ENCODE peak calls at places on chromosomes 6 and 20, in nine cellular contexts. X, V, A, N, Q, T, I, B and Z are unnamed samples.

GRCh38 chr6:145813285-145814034 is 1.1 kb downstream of the FBXO30 start:
- DNase-seq in X (peak; percentile 86), V (peak; percentile 23), A (peak; percentile 72), N (no peak), Q (peak; percentile 51), T (peak; percentile 80), I (no peak), B (peak; percentile 71), Z (no peak)

GRCh38 chr6:115708850-115709249 is 351.8 kb downstream of the FRK start:
- DNase-seq in X (no peak), V (no peak), A (no peak), N (no peak), Q (no peak), T (no peak), I (no peak), B (no peak), Z (no peak)

GRCh38 chr6:11909696-11910132 is 102.4 kb upstream of the HIVEP1 start:
- DNase-seq in X (peak; percentile 87), V (no peak), A (peak; percentile 10), N (no peak), Q (no peak), T (no peak), I (no peak), B (peak; percentile 89), Z (no peak)

GRCh38 chr6:12114055-12114503 is 102.0 kb downstream of the HIVEP1 start:
- DNase-seq in X (no peak), V (no peak), A (no peak), N (no peak), Q (no peak), T (no peak), I (no peak), B (no peak), Z (no peak)

GRCh38 chr6:50333696-50334095 is 284.0 kb upstream of the DEFB112 start:
- DNase-seq in X (no peak), V (no peak), A (no peak), N (no peak), Q (no peak), T (no peak), I (no peak), B (no peak), Z (no peak)

GRCh38 chr6:53065266-53066058 is at the start of gene FBXO9:
- DNase-seq in X (peak; percentile 78), V (peak; percentile 58), A (peak; percentile 54), N (peak; percentile 89), Q (no peak), T (peak; percentile 66), I (no peak), B (peak; percentile 53), Z (peak; percentile 67)

GRCh38 chr20:22791877-22792525 is 207.6 kb upstream of the FOXA2 start:
- DNase-seq in X (no peak), V (no peak), A (peak; percentile 87), N (no peak), Q (no peak), T (no peak), I (no peak), B (no peak), Z (no peak)

GRCh38 chr6:33634203-33634727 is 13.1 kb downstream of the ITPR3 start:
- DNase-seq in X (peak; percentile 32), V (peak; percentile 80), A (no peak), N (peak; percentile 63), Q (no peak), T (peak; percentile 49), I (no peak), B (no peak), Z (no peak)

GRCh38 chr6:33709605-33710295 is 1.8 kb downstream of the UQCC2 start:
- DNase-seq in X (no peak), V (no peak), A (no peak), N (no peak), Q (no peak), T (no peak), I (no peak), B (no peak), Z (no peak)

GRCh38 chr20:21102691-21103311 is 3.4 kb downstream of the LINC00237 start:
- DNase-seq in X (peak; percentile 41), V (no peak), A (no peak), N (peak; percentile 82), Q (no peak), T (no peak), I (no peak), B (no peak), Z (no peak)

GRCh38 chr20:21105429-21106170 is 558 bp downstream of the LINC00237 start:
- DNase-seq in X (no peak), V (no peak), A (no peak), N (peak; percentile 64), Q (no peak), T (no peak), I (no peak), B (no peak), Z (no peak)

GRCh38 chr20:21103582-21104465 is 2.3 kb downstream of the LINC00237 start:
- DNase-seq in X (no peak), V (no peak), A (no peak), N (peak; percentile 52), Q (no peak), T (no peak), I (no peak), B (no peak), Z (no peak)

GRCh38 chr20:21104921-21105320 is 1.2 kb downstream of the LINC00237 start:
- DNase-seq in X (no peak), V (no peak), A (no peak), N (peak; percentile 30), Q (no peak), T (no peak), I (no peak), B (no peak), Z (no peak)

DNA sequence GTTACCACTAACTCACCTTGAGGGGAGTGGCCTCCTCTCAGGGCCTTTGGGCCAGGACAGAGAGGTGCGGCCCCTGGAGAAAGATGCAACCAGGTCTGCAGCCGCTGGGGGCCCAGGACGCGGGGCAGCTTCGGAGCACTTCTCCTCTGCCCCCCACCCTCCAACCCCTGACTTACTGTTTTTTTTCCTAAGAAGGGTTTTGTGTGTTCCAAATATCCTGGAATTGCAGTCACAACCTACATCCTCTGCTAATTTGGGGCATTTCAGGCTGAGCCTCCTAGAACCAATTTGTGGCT is 1.7 kb downstream of the LINC00237 start:
- DNase-seq in X (no peak), V (no peak), A (no peak), N (peak; percentile 24), Q (no peak), T (no peak), I (no peak), B (no peak), Z (no peak)
- H3K4me3 ChIP-seq in X (no peak overlapping the region), V (no peak overlapping the region), A (no peak overlapping the region), N (no peak overlapping the region), Q (no peak overlapping the region), T (no peak overlapping the region), I (no peak overlapping the region), B (no peak overlapping the region), Z (no peak overlapping the region)

GRCh38 chr6:31403283-31403989 is at the start of gene MICA:
- DNase-seq in X (peak; percentile 97), V (peak; percentile 91), A (peak; percentile 94), N (peak; percentile 97), Q (peak; percentile 52), T (peak; percentile 90), I (peak; percentile 79), B (peak; percentile 88), Z (peak; percentile 81)

GRCh38 chr6:31399589-31400466 is 3.6 kb upstream of the MICA start:
- DNase-seq in X (peak; percentile 97), V (peak; percentile 84), A (peak; percentile 90), N (peak; percentile 78), Q (peak; percentile 64), T (peak; percentile 93), I (peak; percentile 80), B (peak; percentile 92), Z (peak; percentile 73)

GRCh38 chr6:31400467-31401289 is 2.7 kb upstream of the MICA start:
- DNase-seq in X (peak; percentile 84), V (peak; percentile 65), A (peak; percentile 65), N (peak; percentile 59), Q (no peak), T (peak; percentile 54), I (peak; percentile 38), B (peak; percentile 53), Z (peak; percentile 72)

GRCh38 chr6:31401403-31401802 is 2.0 kb upstream of the MICA start:
- DNase-seq in X (peak; percentile 82), V (peak; percentile 69), A (peak; percentile 79), N (no peak), Q (no peak), T (peak; percentile 55), I (peak; percentile 62), B (peak; percentile 87), Z (no peak)

GRCh38 chr6:31402324-31403282 is 792 bp upstream of the MICA start:
- DNase-seq in X (peak; percentile 60), V (no peak), A (peak; percentile 35), N (no peak), Q (no peak), T (no peak), I (no peak), B (peak; percentile 39), Z (peak; percentile 56)
- H3K9ac ChIP-seq in X (peak overlapping the region; percentile 96), V (peak overlapping the region; percentile 77), A (peak overlapping the region; percentile 40), N (no peak overlapping the region), Q (peak overlapping the region; percentile 21), T (peak overlapping the region; percentile 42), I (peak overlapping the region; percentile 78), B (peak overlapping the region; percentile 43), Z (peak overlapping the region; percentile 26)

DNA sequence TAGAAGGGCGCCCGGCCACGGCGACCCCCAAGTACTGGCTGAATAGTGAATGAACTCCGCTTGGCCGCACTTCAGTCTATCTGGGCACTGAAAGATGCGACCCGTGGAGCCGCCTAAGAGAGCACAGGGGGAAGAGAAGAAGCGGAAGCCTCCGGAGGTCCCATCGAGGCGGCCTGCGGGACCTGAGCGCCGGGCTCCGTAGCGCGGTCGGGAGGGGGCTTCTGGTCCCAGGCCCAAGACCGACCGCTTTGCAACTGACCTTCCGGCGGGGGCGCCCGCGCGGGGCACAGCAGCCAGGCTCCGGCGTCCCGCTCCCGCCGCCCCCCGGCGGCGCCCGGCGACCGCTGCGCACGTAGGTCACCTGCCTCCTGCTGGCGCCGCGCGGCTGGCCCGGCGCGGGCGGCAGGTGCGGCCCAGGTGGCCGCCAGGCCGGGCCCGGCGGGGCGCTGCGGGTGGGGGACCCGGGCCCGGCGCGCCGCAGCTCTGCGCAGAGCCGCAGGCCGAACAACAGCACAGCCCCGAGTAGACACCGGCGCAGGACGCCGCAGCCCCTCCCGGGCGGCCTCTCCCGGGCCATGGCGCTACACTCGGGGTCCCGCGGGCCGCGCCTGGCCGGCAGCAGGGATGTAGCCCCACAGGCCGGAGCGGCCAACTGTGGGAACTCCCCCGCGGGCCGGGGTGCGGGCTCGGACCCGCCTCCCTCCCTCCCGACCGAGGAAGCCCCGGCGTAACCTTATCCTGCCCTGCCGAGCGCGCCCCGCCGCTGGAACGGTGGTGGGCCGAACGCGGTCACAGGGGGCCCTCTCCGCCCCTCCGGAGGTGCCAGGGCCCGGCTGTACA is at the start of gene METTL24:
- DNase-seq in X (peak; percentile 34), V (no peak), A (no peak), N (peak; percentile 70), Q (no peak), T (no peak), I (no peak), B (no peak), Z (no peak)
- TF ChIP-seq EZH2 in X (no peak), V (no peak), A (no peak), N (peak; percentile 13), Q (no peak), T (peak; percentile 91), I (no peak), B (peak; percentile 75), Z (no peak)

DNA sequence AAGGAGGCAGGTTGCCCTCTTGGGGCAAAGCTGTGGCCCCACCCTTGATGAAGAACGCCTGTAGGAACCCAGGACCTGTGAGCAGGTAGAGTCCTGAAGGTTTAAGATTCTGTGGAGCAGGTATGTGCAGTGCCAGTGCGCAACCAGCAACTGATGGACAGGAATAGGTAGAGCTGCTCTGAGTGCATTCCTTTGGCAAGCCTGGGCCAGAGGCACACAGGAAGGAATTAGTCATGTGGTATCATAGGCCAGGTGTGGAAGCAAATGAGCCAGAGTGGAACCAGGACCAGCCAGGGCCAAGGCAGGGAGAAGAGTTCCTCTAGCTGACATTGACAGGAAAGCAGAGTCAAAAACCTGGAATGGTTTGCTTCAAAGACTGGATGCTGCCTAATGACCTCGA is 1.4 kb upstream of the KHDC1 start:
- DNase-seq in X (no peak), V (no peak), A (peak; percentile 70), N (no peak), Q (no peak), T (no peak), I (no peak), B (no peak), Z (no peak)
- H3K4me3 ChIP-seq in X (no peak overlapping the region), V (no peak overlapping the region), A (no peak overlapping the region), N (no peak overlapping the region), Q (no peak overlapping the region), T (no peak overlapping the region), I (no peak overlapping the region), B (no peak overlapping the region), Z (no peak overlapping the region)